ENCODE peak calls at places on chromosomes 12 and 14, in five cellular contexts. M is T-helper 2 cell treated with Interferon-gamma antibody and Interleukin-4, amounts not matched to agents 5 μg/mL and 100 μg/mL, for 36 hours; B is effector memory CD8-positive, alpha-beta T cell; J is Kasumi-1; U is NCI-H1417 treated with DMSO at 0.1 percent for 48 hours. D is an unnamed sample.

GRCh38 chr14:38964630-38965029 is 138.4 kb downstream of the SEC23A start:
- DNase-seq in M (no peak), B (no peak), J (no peak), U (no peak), D (no peak)

GRCh38 chr12:2082321-2082720 is 29.5 kb downstream of the CACNA1C start:
- DNase-seq in M (no peak), B (no peak), J (no peak), U (no peak), D (no peak)

GRCh38 chr12:57519758-57520007 is 631 bp downstream of the DDIT3 start:
- DNase-seq in M (no peak), B (peak), J (peak), U (no peak), D (peak)

GRCh38 chr12:74539261-74539660 is 1.6 kb downstream of the ATXN7L3B start:
- DNase-seq in M (no peak), B (no peak), J (no peak), U (no peak), D (no peak)

GRCh38 chr12:89323568-89324218 is 28.6 kb downstream of the DUSP6 start:
- DNase-seq in M (no peak), B (no peak), J (no peak), U (no peak), D (no peak)

GRCh38 chr12:112170376-112170775 is 45.0 kb downstream of the TRAFD1 start:
- DNase-seq in M (no peak), B (peak), J (peak), U (no peak), D (peak)

GRCh38 chr14:37551119-37551518 is 43.9 kb downstream of the FOXA1 start:
- DNase-seq in M (no peak), B (no peak), J (no peak), U (no peak), D (no peak)

GRCh38 chr12:114274131-114274530 is 131.8 kb downstream of the TBX5 start:
- DNase-seq in M (no peak), B (no peak), J (no peak), U (no peak), D (no peak)

GRCh38 chr12:4700621-4701026 is 19.6 kb upstream of the GALNT8 start:
- DNase-seq in M (no peak), B (no peak), J (no peak), U (no peak), D (no peak)

GRCh38 chr12:12474931-12475485 is 87.7 kb downstream of the DUSP16 start:
- DNase-seq in M (peak), B (peak), J (no peak), U (no peak), D (peak)

GRCh38 chr12:24903305-24904088 is 45.4 kb downstream of the BCAT1 start:
- DNase-seq in M (peak), B (no peak), J (peak), U (no peak), D (no peak)

GRCh38 chr12:132687211-132688164 is at the start of the genes POLE and PXMP2:
- DNase-seq in M (peak), B (peak), J (peak), U (peak), D (peak)

GRCh38 chr14:38171197-38171596 is 36.5 kb upstream of the SSTR1 start:
- DNase-seq in M (no peak), B (no peak), J (no peak), U (no peak), D (no peak)

GRCh38 chr12:63170321-63170720 is 19.3 kb upstream of the AVPR1A start:
- DNase-seq in M (no peak), B (no peak), J (no peak), U (no peak), D (no peak)

GRCh38 chr14:63435838-63436237 is 107.3 kb downstream of the PPP2R5E start:
- DNase-seq in M (no peak), B (no peak), J (no peak), U (no peak), D (no peak)

GRCh38 chr14:87059060-87059827 is 933.7 kb downstream of the GALC start:
- DNase-seq in M (no peak), B (no peak), J (no peak), U (no peak), D (no peak)

GRCh38 chr14:56333361-56334279 is 215.4 kb downstream of the PELI2 start:
- DNase-seq in M (no peak), B (no peak), J (peak), U (peak), D (no peak)

GRCh38 chr14:33588771-33589170 is 362.1 kb downstream of the EGLN3 start:
- DNase-seq in M (no peak), B (no peak), J (no peak), U (no peak), D (no peak)

GRCh38 chr12:120090211-120090610 is 26.3 kb downstream of the RAB35 start:
- DNase-seq in M (no peak), B (no peak), J (no peak), U (no peak), D (no peak)

GRCh38 chr14:60838601-60839000 is 104.0 kb downstream of the MNAT1 start:
- DNase-seq in M (no peak), B (no peak), J (no peak), U (no peak), D (no peak)

GRCh38 chr14:102554835-102555819 is 37.3 kb upstream of the RCOR1 start:
- DNase-seq in M (peak), B (peak), J (no peak), U (no peak), D (peak)

GRCh38 chr14:75361751-75362433 is 65.9 kb upstream of the JDP2 start:
- DNase-seq in M (no peak), B (no peak), J (no peak), U (no peak), D (no peak)

GRCh38 chr12:68792952-68793351 is 15.0 kb upstream of the MDM2 start:
- DNase-seq in M (no peak), B (peak), J (peak), U (no peak), D (peak)

GRCh38 chr12:114588061-114588460 is 95.9 kb downstream of the TBX3 start:
- DNase-seq in M (no peak), B (no peak), J (no peak), U (no peak), D (no peak)

GRCh38 chr14:104209985-104210520 is 71.7 kb downstream of the KIF26A start:
- DNase-seq in M (no peak), B (no peak), J (no peak), U (peak), D (no peak)

GRCh38 chr12:39402922-39403321 is 40.0 kb downstream of the KIF21A start:
- DNase-seq in M (no peak), B (no peak), J (no peak), U (no peak), D (no peak)

GRCh38 chr14:20417250-20418186 is 4.2 kb upstream of the TEP1 start:
- DNase-seq in M (no peak), B (no peak), J (no peak), U (peak), D (no peak)

D was measured in CD4-positive, CD25-positive, alpha-beta regulatory T cell.